ENCODE peak calls at places on chromosomes 6 and 20, in ten cellular contexts. Y, K, T, N, V, S, C, E, L and X are unnamed samples.

GRCh38 chr6:24033284-24033683 is 92.7 kb upstream of the NRSN1 start:
- DNase-seq in T (no peak), V (no peak), K (no peak), S (peak; percentile 12), Y (no peak), C (no peak), E (no peak), L (no peak), N (no peak), X (no peak)

GRCh38 chr20:19692685-19693119 is 65.4 kb upstream of the RIN2 start:
- DNase-seq in E (peak; percentile 70), L (peak; percentile 40), C (peak; percentile 49), T (peak; percentile 74), K (peak; percentile 34), S (peak; percentile 81), Y (peak; percentile 58), V (no peak), N (no peak), X (peak; percentile 68)

GRCh38 chr20:41483553-41483930 is 116.9 kb upstream of the EMILIN3 start:
- DNase-seq in L (no peak), V (peak; percentile 24), S (no peak), T (no peak), Y (peak; percentile 69), E (no peak), N (no peak), C (no peak), K (peak; percentile 80), X (no peak)

GRCh38 chr6:113971786-113972185 is 838 bp upstream of the HDAC2 start:
- DNase-seq in Y (peak; percentile 16), L (peak; percentile 10), N (no peak), T (no peak), E (no peak), V (no peak), C (no peak), S (no peak), K (no peak), X (peak; percentile 7)

GRCh38 chr6:43670623-43670986 is 17.0 kb downstream of the MRPS18A start:
- DNase-seq in V (no peak), T (no peak), Y (no peak), K (no peak), S (no peak), N (no peak), C (no peak), E (no peak), L (no peak), X (no peak)

GRCh38 chr6:138680085-138680484 is 93.5 kb upstream of the CCDC28A start:
- DNase-seq in T (no peak), Y (peak; percentile 30), L (no peak), S (no peak), V (no peak), K (no peak), E (no peak), C (no peak), N (no peak), X (no peak)

GRCh38 chr20:38645318-38645717 is 43.7 kb downstream of the ARHGAP40 start:
- DNase-seq in N (no peak), S (no peak), V (no peak), T (no peak), L (no peak), K (no peak), C (no peak), E (no peak), Y (no peak), X (no peak)

GRCh38 chr6:22474283-22474682 is 95.1 kb upstream of the HDGFL1 start:
- DNase-seq in T (no peak), Y (no peak), K (no peak), S (no peak), N (no peak), L (no peak), E (no peak), C (no peak), V (no peak), X (no peak)

GRCh38 chr20:45300961-45301360 is 5.7 kb upstream of the RBPJL start:
- DNase-seq in Y (peak; percentile 78), L (peak; percentile 37), T (no peak), V (no peak), K (peak; percentile 44), E (no peak), N (no peak), C (peak; percentile 32), S (peak; percentile 62), X (peak; percentile 51)

GRCh38 chr6:70838907-70839285 is 118.0 kb downstream of the B3GAT2 start:
- DNase-seq in L (no peak), C (no peak), T (no peak), K (no peak), V (no peak), E (no peak), Y (no peak), S (no peak), N (no peak), X (no peak)

GRCh38 chr6:127956260-127956888 is 55.5 kb upstream of the THEMIS start:
- DNase-seq in K (peak; percentile 55), V (no peak), E (no peak), Y (peak; percentile 64), S (no peak), C (no peak), T (no peak), N (no peak), L (no peak), X (no peak)

GRCh38 chr6:27757307-27757706 is 154.9 kb downstream of the OR2B2 start:
- DNase-seq in C (no peak), T (no peak), E (no peak), K (no peak), L (no peak), V (no peak), S (peak; percentile 49), Y (no peak), N (peak; percentile 13), X (no peak)

GRCh38 chr20:4401601-4402000 is 320.1 kb upstream of the PRND start:
- DNase-seq in C (peak; percentile 18), T (no peak), S (no peak), N (no peak), V (peak; percentile 18), K (peak; percentile 28), E (no peak), Y (peak; percentile 7), L (no peak), X (peak; percentile 52)

GRCh38 chr6:30707281-30707850 is 9.7 kb downstream of the MDC1 start:
- DNase-seq in S (no peak), E (no peak), T (no peak), V (no peak), L (no peak), N (no peak), C (no peak), K (no peak), Y (no peak), X (no peak)

GRCh38 chr6:158188591-158188990 is 20.4 kb downstream of the GTF2H5 start:
- DNase-seq in S (no peak), Y (no peak), E (no peak), L (no peak), V (no peak), T (no peak), K (no peak), C (no peak), N (no peak), X (no peak)

GRCh38 chr6:7155871-7156579 is 48.3 kb downstream of the RREB1 start:
- DNase-seq in E (no peak), L (peak; percentile 19), Y (no peak), K (no peak), C (no peak), N (no peak), V (no peak), T (no peak), S (no peak), X (no peak)

GRCh38 chr6:155103816-155104366 is 108.8 kb downstream of the TIAM2 start:
- DNase-seq in C (peak; percentile 46), N (no peak), S (no peak), Y (peak; percentile 22), V (no peak), L (no peak), T (no peak), K (peak; percentile 39), E (no peak), X (peak; percentile 39)

GRCh38 chr6:138724015-138724414 is 49.6 kb upstream of the CCDC28A start:
- DNase-seq in V (no peak), K (peak; percentile 35), Y (peak; percentile 33), C (peak; percentile 76), L (no peak), E (no peak), S (no peak), N (no peak), T (no peak), X (peak; percentile 66)

GRCh38 chr20:32971703-32972161 is 32.5 kb downstream of the SUN5 start:
- DNase-seq in S (peak; percentile 34), C (no peak), N (peak; percentile 16), Y (no peak), E (peak; percentile 7), K (no peak), L (peak; percentile 36), V (no peak), T (peak; percentile 57), X (no peak)

GRCh38 chr20:55540486-55540885 is 464.8 kb downstream of the CBLN4 start:
- DNase-seq in N (no peak), V (no peak), L (no peak), K (no peak), Y (no peak), T (no peak), E (no peak), S (no peak), C (no peak), X (no peak)

GRCh38 chr20:46232575-46232974 is 75.7 kb downstream of the CDH22 start:
- DNase-seq in N (no peak), S (no peak), Y (no peak), V (no peak), K (no peak), L (no peak), C (no peak), E (no peak), T (no peak), X (no peak)

GRCh38 chr6:46815130-46815529 is 21.9 kb downstream of the MEP1A start:
- DNase-seq in C (no peak), K (no peak), T (no peak), Y (peak; percentile 29), V (no peak), N (no peak), E (no peak), L (no peak), S (no peak), X (no peak)

GRCh38 chr6:45609141-45609638 is 231.5 kb upstream of the SUPT3H start:
- DNase-seq in E (no peak), C (no peak), N (no peak), T (no peak), Y (peak; percentile 82), K (peak; percentile 95), L (no peak), V (peak; percentile 100), S (no peak), X (no peak)

GRCh38 chr6:109318328-109318876 is 63.9 kb downstream of the CD164 start:
- DNase-seq in T (no peak), K (no peak), S (no peak), V (no peak), L (no peak), Y (no peak), E (no peak), N (no peak), C (no peak), X (no peak)

GRCh38 chr20:39661833-39662232 is 699.7 kb downstream of the DHX35 start:
- DNase-seq in N (no peak), K (peak; percentile 80), V (peak; percentile 14), Y (peak; percentile 38), E (no peak), L (no peak), T (no peak), S (no peak), C (no peak), X (no peak)